ENCODE peak calls at places on chromosomes 3 and 15, in eight cellular contexts. A is stimulated activated CD4-positive, alpha-beta T cell treated with anti-CD3 and anti-CD28 coated beads, Interleukin-4, amount 100 ng/mL, for 4 hours; C is amniotic epithelial cell; K is hypothalamus; W is HuH-7.5; I is HFFc6; U is progenitor cell of endocrine pancreas; O is AG08396. M is an unnamed sample.

GRCh38 chr3:13844911-13845310 is 35.0 kb downstream of the WNT7A start:
- DNase-seq in A (no peak), C (no peak), I (no peak), U (no peak), O (no peak), W (no peak), K (no peak), M (peak)

GRCh38 chr3:38497026-38497425 is 886 bp downstream of the EXOG start:
- DNase-seq in U (no peak), O (no peak), I (peak), K (no peak), W (no peak), C (peak), A (no peak), M (peak)

GRCh38 chr3:126114406-126115386 is 30.8 kb upstream of the SLC41A3 start:
- DNase-seq in U (no peak), A (no peak), I (no peak), O (no peak), C (no peak), W (no peak), K (no peak), M (no peak)

GRCh38 chr15:69574506-69574905 is 121.9 kb downstream of the RPLP1 start:
- DNase-seq in U (no peak), O (no peak), I (no peak), A (no peak), W (no peak), C (peak), K (no peak), M (no peak)

GRCh38 chr3:88137836-88138235 is 11.9 kb upstream of the C3orf38 start:
- DNase-seq in A (no peak), U (no peak), W (no peak), C (peak), I (peak), O (no peak), K (no peak), M (peak)

GRCh38 chr3:52108302-52109232 is 45.7 kb downstream of the POC1A start:
- DNase-seq in O (no peak), K (no peak), I (no peak), A (no peak), C (no peak), U (no peak), W (no peak), M (peak)

GRCh38 chr15:34366271-34367043 is 539 bp downstream of the LPCAT4 start:
- DNase-seq in O (peak), K (no peak), U (peak), W (peak), A (peak), I (no peak), C (peak), M (peak)

GRCh38 chr15:48285329-48286214 is 45.7 kb upstream of the DUT start:
- DNase-seq in C (peak), K (no peak), A (no peak), O (peak), U (peak), W (peak), I (peak), M (no peak)

GRCh38 chr3:43097681-43098080 is 8.2 kb downstream of the POMGNT2 start:
- DNase-seq in A (no peak), I (no peak), O (no peak), C (no peak), K (no peak), U (no peak), W (no peak), M (no peak)

GRCh38 chr15:75775296-75776074 is 62.8 kb upstream of the CSPG4 start:
- DNase-seq in U (no peak), O (peak), C (no peak), W (no peak), A (no peak), I (no peak), K (no peak), M (peak)

GRCh38 chr3:52052831-52053306 is 3.5 kb downstream of the DUSP7 start:
- DNase-seq in U (no peak), I (peak), A (peak), O (peak), K (peak), C (peak), W (no peak), M (peak)

GRCh38 chr15:80783275-80783674 is 4.1 kb downstream of the CEMIP start:
- DNase-seq in U (no peak), O (no peak), A (no peak), C (no peak), W (no peak), I (no peak), K (no peak), M (no peak)

GRCh38 chr3:87206070-87206469 is 21.0 kb upstream of the CHMP2B start:
- DNase-seq in K (no peak), U (no peak), C (peak), W (no peak), I (peak), A (no peak), O (peak), M (peak)